ENCODE peak calls at places on chromosomes 12 and 14, in eight cellular contexts. N is HCT116, D is K562, H is H1, F is A549, W is IMR-90, Z is HepG2, C is GM12878. P is an unnamed sample.

GRCh38 chr14:37903561-37904191 is 304.0 kb upstream of the SSTR1 start:
- DNase-seq in N (peak; percentile 28), D (peak; percentile 25), H (no peak), F (peak; percentile 53), W (peak; percentile 59), Z (peak; percentile 75), C (no peak), P (peak; percentile 4)

GRCh38 chr14:103530390-103530789 is 1.4 kb downstream of the TRMT61A start:
- DNase-seq in N (no peak), D (peak; percentile 56), H (peak; percentile 78), F (no peak), W (peak; percentile 13), Z (no peak), C (no peak), P (no peak)

GRCh38 chr12:24421759-24422158 is 472.3 kb upstream of the SOX5 start:
- DNase-seq in N (no peak), D (no peak), H (no peak), F (no peak), W (no peak), Z (no peak), C (no peak), P (no peak)

GRCh38 chr12:89326260-89327040 is 25.9 kb downstream of the DUSP6 start:
- DNase-seq in N (no peak), D (no peak), H (no peak), F (no peak), W (no peak), Z (no peak), C (no peak), P (no peak)

GRCh38 chr12:122064780-122065588 is 13.6 kb upstream of the MLXIP start:
- DNase-seq in N (peak; percentile 63), D (peak; percentile 77), H (peak; percentile 52), F (peak; percentile 74), W (peak; percentile 86), Z (peak; percentile 69), C (no peak), P (peak; percentile 55)

GRCh38 chr12:94954029-94954685 is 49.3 kb downstream of the NDUFA12 start:
- DNase-seq in N (peak; percentile 67), D (peak; percentile 70), H (no peak), F (peak; percentile 61), W (peak; percentile 6), Z (no peak), C (no peak), P (no peak)

GRCh38 chr12:96376865-96377264 is 23.4 kb downstream of the CDK17 start:
- DNase-seq in N (no peak), D (no peak), H (no peak), F (no peak), W (no peak), Z (no peak), C (no peak), P (no peak)

GRCh38 chr12:70487440-70487839 is 121.3 kb downstream of the KCNMB4 start:
- DNase-seq in N (no peak), D (no peak), H (no peak), F (no peak), W (no peak), Z (no peak), C (peak; percentile 31), P (no peak)

GRCh38 chr12:117994551-117995438 is 21.7 kb upstream of the RFC5 start:
- DNase-seq in N (no peak), D (no peak), H (no peak), F (no peak), W (no peak), Z (no peak), C (no peak), P (no peak)

GRCh38 chr12:121803861-121804416 is at the start of gene SETD1B:
- DNase-seq in N (no peak), D (peak; percentile 33), H (no peak), F (peak; percentile 76), W (peak; percentile 44), Z (no peak), C (no peak), P (peak; percentile 65)

GRCh38 chr12:5438671-5439200 is 6.8 kb downstream of the NTF3 start:
- DNase-seq in N (no peak), D (no peak), H (no peak), F (no peak), W (no peak), Z (no peak), C (no peak), P (no peak)

GRCh38 chr12:85626031-85626781 is 210.0 kb downstream of the RASSF9 start:
- DNase-seq in N (peak; percentile 52), D (no peak), H (no peak), F (peak; percentile 19), W (peak; percentile 88), Z (no peak), C (no peak), P (no peak)

GRCh38 chr14:31545328-31545727 is 15.9 kb upstream of the NUBPL start:
- DNase-seq in N (no peak), D (no peak), H (no peak), F (no peak), W (no peak), Z (no peak), C (no peak), P (no peak)

GRCh38 chr12:88338486-88338885 is 196.4 kb downstream of the TMTC3 start:
- DNase-seq in N (no peak), D (no peak), H (no peak), F (no peak), W (no peak), Z (no peak), C (no peak), P (no peak)

GRCh38 chr12:131621701-131622421 is 89.0 kb upstream of the SFSWAP start:
- DNase-seq in N (no peak), D (no peak), H (no peak), F (no peak), W (no peak), Z (no peak), C (no peak), P (peak; percentile 52)

GRCh38 chr14:46820291-46820690 is 168.7 kb upstream of the RPL10L start:
- DNase-seq in N (no peak), D (no peak), H (no peak), F (no peak), W (no peak), Z (no peak), C (no peak), P (no peak)

GRCh38 chr12:93699271-93700141 is 22.3 kb downstream of the CRADD start:
- DNase-seq in N (no peak), D (no peak), H (no peak), F (no peak), W (peak; percentile 93), Z (peak; percentile 71), C (no peak), P (no peak)

GRCh38 chr12:124392271-124392990 is 97.5 kb downstream of the RFLNA start:
- DNase-seq in N (peak; percentile 55), D (peak; percentile 47), H (peak; percentile 71), F (peak; percentile 92), W (peak; percentile 45), Z (no peak), C (no peak), P (peak; percentile 77)

GRCh38 chr12:27272375-27273028 is 28.4 kb downstream of the STK38L start:
- DNase-seq in N (no peak), D (no peak), H (no peak), F (no peak), W (no peak), Z (peak; percentile 43), C (no peak), P (no peak)

GRCh38 chr14:91374897-91375747 is 42.5 kb downstream of the CCDC88C start:
- DNase-seq in N (no peak), D (no peak), H (no peak), F (no peak), W (no peak), Z (no peak), C (no peak), P (no peak)

GRCh38 chr12:102956738-102957338 is 636 bp upstream of the ASCL1 start:
- DNase-seq in N (no peak), D (no peak), H (peak; percentile 49), F (no peak), W (no peak), Z (no peak), C (no peak), P (no peak)

GRCh38 chr12:132393991-132394949 is 64.9 kb upstream of the GALNT9 start:
- DNase-seq in N (no peak), D (peak; percentile 58), H (no peak), F (peak; percentile 74), W (no peak), Z (no peak), C (no peak), P (no peak)

GRCh38 chr14:89202413-89202812 is 214.6 kb downstream of the FOXN3 start:
- DNase-seq in N (no peak), D (no peak), H (no peak), F (no peak), W (no peak), Z (no peak), C (no peak), P (no peak)

GRCh38 chr12:31749024-31749704 is 20.3 kb upstream of the AMN1 start:
- DNase-seq in N (peak; percentile 99), D (peak; percentile 81), H (no peak), F (peak; percentile 100), W (peak; percentile 98), Z (peak; percentile 99), C (peak; percentile 99), P (no peak)

GRCh38 chr14:77638738-77639137 is 22.3 kb upstream of the SPTLC2 start:
- DNase-seq in N (no peak), D (no peak), H (no peak), F (peak; percentile 45), W (peak; percentile 97), Z (no peak), C (no peak), P (no peak)
- TF ChIP-seq RAD21 in N (no peak), D (no peak), H (no peak), F (no peak), W (no peak), Z (no peak), C (no peak), P (no peak)

DNA sequence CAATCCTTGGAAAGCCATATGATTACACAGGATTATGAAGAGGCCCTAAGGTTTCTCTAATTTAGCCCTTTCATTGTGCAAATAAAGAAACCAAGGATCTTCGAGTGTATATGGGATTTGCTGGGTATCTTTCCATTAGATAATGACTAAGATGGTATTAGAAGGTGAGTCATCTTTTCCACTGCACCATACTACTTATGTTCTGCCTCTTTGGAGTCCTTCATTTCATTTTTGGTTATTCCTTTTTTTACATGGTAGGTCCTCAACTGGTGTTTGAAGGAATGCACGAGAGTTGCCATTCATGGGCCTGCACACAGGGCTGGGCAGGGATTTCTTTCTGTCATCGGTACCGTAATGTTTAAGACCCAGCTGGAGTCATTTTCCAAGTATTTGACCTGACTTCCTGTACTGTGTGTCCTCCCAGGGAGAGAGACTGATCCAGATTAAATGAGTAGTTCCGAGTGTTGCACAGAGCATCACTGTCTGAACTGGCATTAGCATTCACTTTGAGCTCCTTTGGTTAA is 85.7 kb downstream of the BORCS5 start:
- DNase-seq in N (peak; percentile 12), D (peak; percentile 12), H (no peak), F (no peak), W (peak; percentile 80), Z (no peak), C (no peak), P (no peak)
- TF ChIP-seq RAD21 in N (no peak), D (no peak), H (no peak), F (no peak), W (no peak), Z (no peak), C (no peak), P (no peak)

GRCh38 chr12:19710811-19711793 is 271.8 kb downstream of the AEBP2 start:
- DNase-seq in N (no peak), D (no peak), H (no peak), F (peak; percentile 63), W (no peak), Z (peak; percentile 1), C (no peak), P (no peak)
- TF ChIP-seq RAD21 in N (no peak), D (no peak), H (no peak), F (no peak), W (no peak), Z (no peak), C (no peak), P (no peak)

GRCh38 chr12:81245918-81246611 is 168.2 kb downstream of the ACSS3 start:
- DNase-seq in N (no peak), D (no peak), H (peak; percentile 48), F (no peak), W (no peak), Z (no peak), C (no peak), P (no peak)
- TF ChIP-seq RAD21 in N (no peak), D (no peak), H (no peak), F (no peak), W (no peak), Z (no peak), C (no peak), P (no peak)

P was measured in SK-N-SH.